ENCODE peak calls at places on chromosomes 16 and 17, in six cellular contexts. One of them, this sample, is unnamed.

GRCh38 chr17:15659663-15660062 is 24.4 kb downstream of the TRIM16 start:
- DNase-seq in tibial artery: no peak
- DNase-seq in heart right ventricle: peak; percentile 45
- DNase-seq in BJ: no peak
- DNase-seq in astrocyte: peak; percentile 26
- DNase-seq in esophagus squamous epithelium: no peak
- DNase-seq in this sample: no peak

GRCh38 chr17:6430769-6431168 is 4.2 kb downstream of the AIPL1 start:
- DNase-seq in tibial artery: no peak
- DNase-seq in heart right ventricle: no peak
- DNase-seq in BJ: no peak
- DNase-seq in astrocyte: no peak
- DNase-seq in esophagus squamous epithelium: no peak
- DNase-seq in this sample: no peak

GRCh38 chr16:88442811-88443576 is 10.1 kb upstream of the ZFPM1 start:
- DNase-seq in tibial artery: no peak
- DNase-seq in heart right ventricle: peak; percentile 74
- DNase-seq in BJ: no peak
- DNase-seq in astrocyte: peak; percentile 23
- DNase-seq in esophagus squamous epithelium: no peak
- DNase-seq in this sample: peak; percentile 93

GRCh38 chr16:67364610-67365256 is 28.6 kb downstream of the TPPP3 start:
- DNase-seq in tibial artery: no peak
- DNase-seq in heart right ventricle: no peak
- DNase-seq in BJ: no peak
- DNase-seq in astrocyte: no peak
- DNase-seq in esophagus squamous epithelium: no peak
- DNase-seq in this sample: no peak

GRCh38 chr17:30476726-30477082 is 504 bp upstream of the GOSR1 start:
- DNase-seq in tibial artery: no peak
- DNase-seq in heart right ventricle: no peak
- DNase-seq in BJ: no peak
- DNase-seq in astrocyte: peak; percentile 11
- DNase-seq in esophagus squamous epithelium: no peak
- DNase-seq in this sample: no peak

GRCh38 chr17:76056882-76057281 is 15.4 kb downstream of the SRP68 start:
- DNase-seq in tibial artery: no peak
- DNase-seq in heart right ventricle: no peak
- DNase-seq in BJ: no peak
- DNase-seq in astrocyte: no peak
- DNase-seq in esophagus squamous epithelium: no peak
- DNase-seq in this sample: no peak

GRCh38 chr17:50133028-50133768 is 3.2 kb upstream of the SAMD14 start:
- DNase-seq in tibial artery: peak; percentile 58
- DNase-seq in heart right ventricle: peak; percentile 66
- DNase-seq in BJ: no peak
- DNase-seq in astrocyte: peak; percentile 59
- DNase-seq in esophagus squamous epithelium: no peak
- DNase-seq in this sample: peak; percentile 89

GRCh38 chr17:8966926-8967325 is 1.4 kb upstream of the PIK3R5 start:
- DNase-seq in tibial artery: no peak
- DNase-seq in heart right ventricle: no peak
- DNase-seq in BJ: no peak
- DNase-seq in astrocyte: no peak
- DNase-seq in esophagus squamous epithelium: no peak
- DNase-seq in this sample: no peak

GRCh38 chr16:3097266-3097665 is 1.8 kb downstream of the ZSCAN10 start:
- DNase-seq in tibial artery: no peak
- DNase-seq in heart right ventricle: no peak
- DNase-seq in BJ: no peak
- DNase-seq in astrocyte: no peak
- DNase-seq in esophagus squamous epithelium: no peak
- DNase-seq in this sample: no peak

GRCh38 chr17:66192378-66192687 is 400 bp upstream of the CEP112 start:
- DNase-seq in tibial artery: no peak
- DNase-seq in heart right ventricle: no peak
- DNase-seq in BJ: no peak
- DNase-seq in astrocyte: no peak
- DNase-seq in esophagus squamous epithelium: no peak
- DNase-seq in this sample: no peak

GRCh38 chr17:82240506-82241182 is 11.8 kb downstream of the SLC16A3 start:
- DNase-seq in tibial artery: no peak
- DNase-seq in heart right ventricle: no peak
- DNase-seq in BJ: no peak
- DNase-seq in astrocyte: no peak
- DNase-seq in esophagus squamous epithelium: no peak
- DNase-seq in this sample: no peak

GRCh38 chr16:9134306-9134705 is 42.9 kb downstream of the HAPSTR1 start:
- DNase-seq in tibial artery: no peak
- DNase-seq in heart right ventricle: no peak
- DNase-seq in BJ: no peak
- DNase-seq in astrocyte: no peak
- DNase-seq in esophagus squamous epithelium: no peak
- DNase-seq in this sample: no peak

GRCh38 chr16:85329059-85329812 is 217.0 kb upstream of the CIBAR2 start:
- DNase-seq in tibial artery: no peak
- DNase-seq in heart right ventricle: no peak
- DNase-seq in BJ: no peak
- DNase-seq in astrocyte: peak; percentile 56
- DNase-seq in esophagus squamous epithelium: no peak
- DNase-seq in this sample: no peak

GRCh38 chr17:65433157-65433556 is 128.3 kb downstream of the AXIN2 start:
- DNase-seq in tibial artery: no peak
- DNase-seq in heart right ventricle: no peak
- DNase-seq in BJ: no peak
- DNase-seq in astrocyte: no peak
- DNase-seq in esophagus squamous epithelium: no peak
- DNase-seq in this sample: no peak

GRCh38 chr16:52549011-52549692 is 2.2 kb upstream of the TOX3 start:
- DNase-seq in tibial artery: no peak
- DNase-seq in heart right ventricle: no peak
- DNase-seq in BJ: no peak
- DNase-seq in astrocyte: no peak
- DNase-seq in esophagus squamous epithelium: no peak
- DNase-seq in this sample: no peak

GRCh38 chr16:2762711-2763110 is 10.3 kb downstream of the SRRM2 start:
- DNase-seq in tibial artery: no peak
- DNase-seq in heart right ventricle: no peak
- DNase-seq in BJ: no peak
- DNase-seq in astrocyte: no peak
- DNase-seq in esophagus squamous epithelium: no peak
- DNase-seq in this sample: peak; percentile 30

GRCh38 chr16:70523621-70524405 is at the start of gene SF3B3:
- DNase-seq in tibial artery: peak; percentile 57
- DNase-seq in heart right ventricle: peak; percentile 74
- DNase-seq in BJ: no peak
- DNase-seq in astrocyte: no peak
- DNase-seq in esophagus squamous epithelium: peak; percentile 34
- DNase-seq in this sample: peak; percentile 77

GRCh38 chr16:84088695-84089395 is 27.9 kb downstream of the MBTPS1 start:
- DNase-seq in tibial artery: no peak
- DNase-seq in heart right ventricle: peak; percentile 47
- DNase-seq in BJ: no peak
- DNase-seq in astrocyte: no peak
- DNase-seq in esophagus squamous epithelium: no peak
- DNase-seq in this sample: no peak

GRCh38 chr16:79006762-79007161 is 593.8 kb downstream of the MAF start:
- DNase-seq in tibial artery: no peak
- DNase-seq in heart right ventricle: no peak
- DNase-seq in BJ: no peak
- DNase-seq in astrocyte: no peak
- DNase-seq in esophagus squamous epithelium: no peak
- DNase-seq in this sample: no peak

GRCh38 chr17:48472485-48473281 is 42.7 kb upstream of the SKAP1 start:
- DNase-seq in tibial artery: no peak
- DNase-seq in heart right ventricle: no peak
- DNase-seq in BJ: no peak
- DNase-seq in astrocyte: peak; percentile 92
- DNase-seq in esophagus squamous epithelium: no peak
- DNase-seq in this sample: no peak

GRCh38 chr16:51682905-51683304 is 531.8 kb upstream of the SALL1 start:
- DNase-seq in tibial artery: no peak
- DNase-seq in heart right ventricle: no peak
- DNase-seq in BJ: no peak
- DNase-seq in astrocyte: no peak
- DNase-seq in esophagus squamous epithelium: no peak
- DNase-seq in this sample: no peak

GRCh38 chr17:38451840-38452529 is 23.7 kb downstream of the ARHGAP23 start:
- DNase-seq in tibial artery: no peak
- DNase-seq in heart right ventricle: peak; percentile 69
- DNase-seq in BJ: peak; percentile 83
- DNase-seq in astrocyte: peak; percentile 89
- DNase-seq in esophagus squamous epithelium: no peak
- DNase-seq in this sample: no peak

GRCh38 chr17:49779730-49780220 is 8.7 kb upstream of the KAT7 start:
- DNase-seq in tibial artery: peak; percentile 49
- DNase-seq in heart right ventricle: peak; percentile 42
- DNase-seq in BJ: peak; percentile 68
- DNase-seq in astrocyte: peak; percentile 98
- DNase-seq in esophagus squamous epithelium: no peak
- DNase-seq in this sample: no peak

GRCh38 chr17:42608692-42609181 is 437 bp downstream of the RETREG3 start:
- DNase-seq in tibial artery: peak; percentile 23
- DNase-seq in heart right ventricle: no peak
- DNase-seq in BJ: no peak
- DNase-seq in astrocyte: no peak
- DNase-seq in esophagus squamous epithelium: peak; percentile 64
- DNase-seq in this sample: no peak

DNA sequence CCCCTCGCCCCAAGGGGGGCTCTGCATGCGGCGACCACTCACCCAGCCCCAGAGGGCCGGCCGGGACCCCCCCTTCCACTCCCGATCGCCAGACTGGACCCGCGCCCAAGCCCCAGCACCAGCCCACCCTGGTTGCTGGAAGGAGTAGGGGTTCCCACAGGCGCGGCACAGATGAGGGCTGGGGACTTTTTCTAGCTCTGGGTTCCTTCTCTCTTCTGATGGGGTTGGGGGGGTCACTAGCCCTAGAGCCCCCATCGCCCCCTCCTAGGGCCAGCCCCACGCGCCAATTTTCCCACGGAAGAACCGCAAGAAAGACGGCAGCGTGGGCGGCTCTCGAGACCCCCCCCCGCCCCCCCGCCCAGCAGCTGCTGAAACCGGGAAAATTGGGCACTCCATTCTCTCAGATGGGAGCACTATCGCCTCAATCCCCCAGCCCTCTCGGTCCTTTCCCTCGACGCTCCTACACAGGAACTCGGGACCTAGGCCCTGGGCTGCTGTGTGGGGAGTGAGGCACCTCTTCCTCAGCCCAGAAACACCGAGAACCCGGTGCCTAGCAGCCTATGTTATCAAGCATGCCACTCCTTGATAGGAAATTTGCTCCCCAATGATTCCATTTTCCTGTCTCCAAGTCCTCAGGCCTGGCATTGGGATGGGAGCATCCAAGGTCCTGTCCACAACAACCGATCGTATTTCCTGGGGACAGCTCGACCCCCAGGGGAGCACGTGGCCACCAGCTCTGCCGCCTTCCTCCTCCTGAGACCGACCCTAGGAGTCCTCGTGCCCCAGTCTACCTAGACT is 17.1 kb upstream of the CBX8 start:
- DNase-seq in tibial artery: no peak
- DNase-seq in heart right ventricle: no peak
- DNase-seq in BJ: no peak
- DNase-seq in astrocyte: no peak
- DNase-seq in esophagus squamous epithelium: no peak
- DNase-seq in this sample: no peak
- H3K4me3 ChIP-seq in tibial artery: peak overlapping the region; percentile 26
- H3K4me3 ChIP-seq in heart right ventricle: peak overlapping the region; percentile 9
- H3K4me3 ChIP-seq in BJ: no peak overlapping the region
- H3K4me3 ChIP-seq in astrocyte: no peak overlapping the region
- H3K4me3 ChIP-seq in esophagus squamous epithelium: peak overlapping the region; percentile 62
- H3K4me3 ChIP-seq in this sample: no peak overlapping the region

GRCh38 chr16:11212819-11213196 is 43.2 kb downstream of the SOCS1 start:
- DNase-seq in tibial artery: no peak
- DNase-seq in heart right ventricle: no peak
- DNase-seq in BJ: no peak
- DNase-seq in astrocyte: no peak
- DNase-seq in esophagus squamous epithelium: no peak
- DNase-seq in this sample: no peak
- H3K27me3 ChIP-seq in tibial artery: no peaks in the 10 kb centered on the region
- H3K27me3 ChIP-seq in heart right ventricle: peaks cover 5% of the 10 kb centered on the region
- H3K27me3 ChIP-seq in BJ: no peaks in the 10 kb centered on the region
- H3K27me3 ChIP-seq in astrocyte: peaks cover 3% of the 10 kb centered on the region
- H3K27me3 ChIP-seq in esophagus squamous epithelium: no peaks in the 10 kb centered on the region
- H3K27me3 ChIP-seq in this sample: no peaks in the 10 kb centered on the region

DNA sequence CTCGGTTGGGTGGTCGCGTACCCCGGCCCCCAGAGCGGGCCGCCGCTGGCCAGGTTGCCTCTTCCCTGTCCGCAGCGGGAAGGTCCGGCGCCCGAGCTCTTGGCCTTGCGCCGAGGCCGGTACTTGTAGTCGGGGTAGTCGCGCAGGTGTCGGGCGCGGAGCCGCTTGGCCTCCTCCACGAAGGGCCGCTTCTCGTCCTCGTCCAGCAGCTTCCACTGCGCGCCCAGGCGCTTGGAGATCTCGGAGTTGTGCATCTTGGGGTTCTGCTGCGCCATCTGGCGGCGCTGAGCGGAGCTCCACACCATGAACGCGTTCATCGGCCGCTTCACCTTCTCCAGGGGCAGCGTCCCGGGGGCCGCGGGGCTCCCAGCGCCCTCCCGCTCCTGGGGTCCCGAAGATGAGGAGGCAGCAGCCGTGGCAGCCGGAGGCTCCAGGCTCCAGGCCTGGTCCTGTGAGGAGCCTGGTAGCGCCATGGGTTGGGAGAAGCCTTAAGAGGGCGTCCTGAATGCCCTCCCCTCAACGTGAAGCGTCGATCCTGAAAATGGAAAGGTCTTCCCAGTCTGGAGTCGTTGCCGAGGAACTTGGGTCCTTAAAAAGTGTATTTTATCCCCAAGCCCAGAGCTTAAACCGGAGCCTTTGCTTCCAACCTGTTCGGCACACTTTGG is 558 bp downstream of the SOX15 start:
- DNase-seq in tibial artery: peak; percentile 90
- DNase-seq in heart right ventricle: peak; percentile 80
- DNase-seq in BJ: no peak
- DNase-seq in astrocyte: peak; percentile 61
- DNase-seq in esophagus squamous epithelium: no peak
- DNase-seq in this sample: peak; percentile 96
- H3K4me3 ChIP-seq in tibial artery: peak overlapping the region; percentile 62
- H3K4me3 ChIP-seq in heart right ventricle: peak overlapping the region; percentile 27
- H3K4me3 ChIP-seq in BJ: peak overlapping the region; percentile 22
- H3K4me3 ChIP-seq in astrocyte: no peak overlapping the region
- H3K4me3 ChIP-seq in esophagus squamous epithelium: peak overlapping the region; percentile 69
- H3K4me3 ChIP-seq in this sample: peak overlapping the region; percentile 14

GRCh38 chr16:27959914-27960313 is 103.6 kb downstream of the GSG1L start:
- DNase-seq in tibial artery: no peak
- DNase-seq in heart right ventricle: no peak
- DNase-seq in BJ: no peak
- DNase-seq in astrocyte: no peak
- DNase-seq in esophagus squamous epithelium: no peak
- DNase-seq in this sample: no peak

GRCh38 chr16:27963471-27963965 is 100.0 kb downstream of the GSG1L start:
- DNase-seq in tibial artery: no peak
- DNase-seq in heart right ventricle: no peak
- DNase-seq in BJ: no peak
- DNase-seq in astrocyte: no peak
- DNase-seq in esophagus squamous epithelium: no peak
- DNase-seq in this sample: no peak

GRCh38 chr16:27961296-27961620 is 102.3 kb downstream of the GSG1L start:
- DNase-seq in tibial artery: no peak
- DNase-seq in heart right ventricle: no peak
- DNase-seq in BJ: no peak
- DNase-seq in astrocyte: no peak
- DNase-seq in esophagus squamous epithelium: no peak
- DNase-seq in this sample: peak; percentile 40

GRCh38 chr16:27962197-27962596 is 101.3 kb downstream of the GSG1L start:
- DNase-seq in tibial artery: no peak
- DNase-seq in heart right ventricle: no peak
- DNase-seq in BJ: no peak
- DNase-seq in astrocyte: no peak
- DNase-seq in esophagus squamous epithelium: no peak
- DNase-seq in this sample: no peak

GRCh38 chr16:27960619-27961295 is 102.8 kb downstream of the GSG1L start:
- DNase-seq in tibial artery: no peak
- DNase-seq in heart right ventricle: no peak
- DNase-seq in BJ: no peak
- DNase-seq in astrocyte: no peak
- DNase-seq in esophagus squamous epithelium: no peak
- DNase-seq in this sample: no peak
- H3K27me3 ChIP-seq in tibial artery: no peaks in the 10 kb centered on the region
- H3K27me3 ChIP-seq in heart right ventricle: no peaks in the 10 kb centered on the region
- H3K27me3 ChIP-seq in BJ: no peaks in the 10 kb centered on the region
- H3K27me3 ChIP-seq in astrocyte: peaks cover 2% of the 10 kb centered on the region
- H3K27me3 ChIP-seq in esophagus squamous epithelium: no peaks in the 10 kb centered on the region
- H3K27me3 ChIP-seq in this sample: no peaks in the 10 kb centered on the region